ENCODE peak calls at places on chromosomes 5 and 9, in five cellular contexts. Z is SW480; W is activated effector memory CD4-positive, alpha-beta T cell treated with Interleukin-2 at 50 U/mL for 16 hours; Q is HT1080; H is stimulated activated CD8-positive, alpha-beta memory T cell treated with anti-CD3 and anti-CD28 coated beads, Interleukin-2, amount 100 ng/mL, for 48 hours. I is an unnamed sample.
A peak's percentile ranks its signal among the peaks of the same experiment; 100 is the strongest.

GRCh38 chr9:107176701-107177100 is 106.4 kb upstream of the RAD23B start:
- DNase-seq in Q (no peak), W (no peak), H (no peak), Z (no peak), I (peak; percentile 80)

GRCh38 chr9:29214702-29215248 is 1641.5 kb upstream of the C9orf72 start:
- DNase-seq in Q (no peak), W (no peak), Z (no peak), H (no peak), I (no peak)

GRCh38 chr9:124110307-124110915 is 98.8 kb downstream of the LHX2 start:
- DNase-seq in Z (peak; percentile 47), W (no peak), Q (peak; percentile 58), H (peak; percentile 34), I (peak; percentile 71)

GRCh38 chr9:93684161-93684765 is 107.9 kb downstream of the PHF2 start:
- DNase-seq in Q (no peak), H (no peak), W (no peak), Z (no peak), I (no peak)

GRCh38 chr5:92641031-92641962 is 939.7 kb downstream of the NR2F1-AS1 start:
- DNase-seq in W (no peak), Q (peak; percentile 56), Z (peak; percentile 2), H (no peak), I (peak; percentile 65)

GRCh38 chr5:111704452-111705085 is 52.4 kb downstream of the NREP start:
- DNase-seq in Q (no peak), W (no peak), H (no peak), Z (no peak), I (no peak)

GRCh38 chr9:38066907-38067610 is 2.0 kb downstream of the SHB start:
- DNase-seq in Q (no peak), Z (no peak), H (no peak), W (no peak), I (peak; percentile 31)

GRCh38 chr5:152072076-152072475 is 147.4 kb upstream of the GLRA1 start:
- DNase-seq in Z (no peak), Q (no peak), H (no peak), W (no peak), I (no peak)

GRCh38 chr5:169933624-169934023 is 46.7 kb downstream of the INSYN2B start:
- DNase-seq in W (no peak), Q (no peak), H (no peak), Z (no peak), I (no peak)

GRCh38 chr5:152884006-152884405 is 478.9 kb upstream of the NMUR2 start:
- DNase-seq in W (no peak), H (no peak), Q (no peak), Z (no peak), I (no peak)

GRCh38 chr9:114720296-114720695 is 38.3 kb upstream of the TEX48 start:
- DNase-seq in Z (no peak), W (no peak), H (no peak), Q (peak; percentile 28), I (no peak)

GRCh38 chr5:136174021-136174659 is 18.8 kb downstream of the SMIM32 start:
- DNase-seq in Z (peak; percentile 71), Q (peak; percentile 55), H (no peak), W (no peak), I (peak; percentile 68)

GRCh38 chr5:146751054-146751453 is 127.5 kb downstream of the PPP2R2B start:
- DNase-seq in Z (no peak), Q (peak; percentile 38), H (no peak), W (no peak), I (no peak)

GRCh38 chr5:93078082-93079038 is 502.7 kb downstream of the NR2F1-AS1 start:
- DNase-seq in Z (peak; percentile 42), W (no peak), H (no peak), Q (peak; percentile 99), I (peak; percentile 85)

GRCh38 chr9:4748612-4749011 is 7.6 kb upstream of the AK3 start:
- DNase-seq in Z (no peak), Q (peak; percentile 68), W (no peak), H (no peak), I (peak; percentile 57)

GRCh38 chr5:177982072-177982727 is 13.8 kb downstream of the PROP1 start:
- DNase-seq in Q (no peak), Z (peak; percentile 36), W (no peak), H (peak; percentile 23), I (no peak)

GRCh38 chr9:123102380-123103113 is 69.1 kb downstream of the GPR21 start:
- DNase-seq in H (no peak), Z (no peak), W (no peak), Q (no peak), I (no peak)

GRCh38 chr9:69322256-69322655 is 2.8 kb upstream of the ENTREP1 start:
- DNase-seq in Q (no peak), Z (no peak), H (no peak), W (no peak), I (no peak)

GRCh38 chr9:5450360-5451051 is at the start of gene CD274:
- DNase-seq in Z (peak; percentile 90), W (peak; percentile 74), H (peak; percentile 80), Q (peak; percentile 97), I (peak; percentile 91)

GRCh38 chr5:168706655-168707069 is 127.5 kb upstream of the PANK3 start:
- DNase-seq in W (no peak), Q (peak; percentile 40), Z (peak; percentile 71), H (peak; percentile 19), I (peak; percentile 14)

GRCh38 chr5:88663793-88664216 is 219.2 kb downstream of the MEF2C start:
- DNase-seq in Z (no peak), H (no peak), Q (no peak), W (no peak), I (no peak)

GRCh38 chr5:77066823-77067442 is 20.2 kb downstream of the ZBED3 start:
- DNase-seq in Q (peak; percentile 29), H (no peak), Z (no peak), W (no peak), I (peak; percentile 67)

GRCh38 chr9:82606761-82607382 is 456.1 kb downstream of the RASEF start:
- DNase-seq in H (no peak), Q (peak; percentile 62), Z (peak; percentile 43), W (no peak), I (peak; percentile 64)

GRCh38 chr5:74035521-74035937 is 409.5 kb downstream of the ARHGEF28 start:
- DNase-seq in Z (peak; percentile 78), H (no peak), W (no peak), Q (peak; percentile 92), I (peak; percentile 68)

GRCh38 chr5:100970646-100971045 is 67.6 kb upstream of the ST8SIA4 start:
- DNase-seq in Q (no peak), H (no peak), Z (no peak), W (no peak), I (no peak)

GRCh38 chr9:123164285-123164684 is 104.1 kb downstream of the STRBP start:
- DNase-seq in W (no peak), H (no peak), Q (no peak), Z (no peak), I (no peak)

GRCh38 chr5:138663009-138663408 is 87.8 kb upstream of the HSPA9 start:
- DNase-seq in W (no peak), Z (peak; percentile 77), Q (peak; percentile 27), H (no peak), I (no peak)

GRCh38 chr5:179287071-179287470 is 58.2 kb downstream of the ADAMTS2 start:
- DNase-seq in H (no peak), W (no peak), Z (no peak), Q (no peak), I (no peak)

GRCh38 chr5:76601470-76601869 is 21.7 kb downstream of the F2RL2 start:
- DNase-seq in Q (peak; percentile 61), W (no peak), H (no peak), Z (peak; percentile 58), I (peak; percentile 58)

GRCh38 chr9:121672213-121672612 is 20.8 kb downstream of the DAB2IP start:
- DNase-seq in H (no peak), W (no peak), Z (no peak), Q (no peak), I (peak; percentile 19)

GRCh38 chr9:11701706-11702105 is 991.5 kb upstream of the TYRP1 start:
- DNase-seq in W (no peak), H (no peak), Z (no peak), Q (no peak), I (no peak)

GRCh38 chr9:3359048-3359692 is 166.6 kb downstream of the RFX3 start:
- DNase-seq in Z (no peak), Q (no peak), H (no peak), W (no peak), I (no peak)

GRCh38 chr9:130072515-130073235 is 19.0 kb downstream of the GPR107 start:
- DNase-seq in Q (peak; percentile 55), W (no peak), H (no peak), Z (no peak), I (peak; percentile 40)

I was measured in amniotic epithelial cell.